ENCODE peak calls at places on chromosomes 4 and X, in ten cellular contexts. B is Caco-2, T is upper lobe of right lung, O is right lobe of liver, Z is MG63, C is small intestine, V is astrocyte of the spinal cord, W is coronary artery, H is uterus, S is kidney. I is an unnamed sample.

GRCh38 chr4:173214661-173215060 is 46.0 kb downstream of the GALNT7 start:
- DNase-seq in B (no peak), T (no peak), O (no peak), Z (peak), C (no peak), V (peak), W (no peak), H (no peak), S (no peak), I (no peak)

GRCh38 chrX:133440081-133440796 is 24.9 kb upstream of the GPC4 start:
- DNase-seq in B (no peak), T (no peak), O (no peak), Z (no peak), C (no peak), V (no peak), W (no peak), H (no peak), S (no peak), I (no peak)

GRCh38 chr4:27218013-27218412 is 357.4 kb downstream of the STIM2 start:
- DNase-seq in B (no peak), T (no peak), O (no peak), Z (no peak), C (no peak), V (no peak), W (no peak), H (no peak), S (no peak), I (no peak)

GRCh38 chrX:17563515-17563914 is 173.8 kb upstream of the SCML1 start:
- DNase-seq in B (no peak), T (no peak), O (no peak), Z (no peak), C (no peak), V (peak), W (no peak), H (no peak), S (no peak), I (no peak)

GRCh38 chr4:7422098-7422897 is 12.4 kb downstream of the PSAPL1 start:
- DNase-seq in B (peak), T (peak), O (peak), Z (no peak), C (no peak), V (no peak), W (peak), H (no peak), S (peak), I (no peak)

GRCh38 chr4:990746-991367 is 2.3 kb downstream of the SLC26A1 start:
- DNase-seq in B (no peak), T (no peak), O (no peak), Z (no peak), C (no peak), V (no peak), W (no peak), H (no peak), S (peak), I (no peak)

GRCh38 chr4:177419416-177419815 is 22.8 kb downstream of the AGA start:
- DNase-seq in B (no peak), T (no peak), O (no peak), Z (no peak), C (no peak), V (no peak), W (no peak), H (no peak), S (no peak), I (no peak)

GRCh38 chrX:13110427-13111324 is 66.3 kb upstream of the FAM9C start:
- DNase-seq in B (no peak), T (no peak), O (no peak), Z (peak), C (peak), V (peak), W (no peak), H (peak), S (peak), I (no peak)

GRCh38 chr4:39043058-39043696 is 11.0 kb upstream of the TMEM156 start:
- DNase-seq in B (peak), T (no peak), O (no peak), Z (peak), C (no peak), V (no peak), W (no peak), H (no peak), S (no peak), I (no peak)
- H3K4me3 ChIP-seq in B (peak), T (no peak), O (no peak), Z (peak), C (no peak), V (no peak), W (no peak), H (no peak), S (peak), I (no peak)

GRCh38 chr4:159229164-159229563 is 126.3 kb downstream of the RAPGEF2 start:
- DNase-seq in B (peak), T (no peak), O (no peak), Z (no peak), C (no peak), V (peak), W (no peak), H (no peak), S (no peak), I (no peak)
- H3K4me3 ChIP-seq in B (peak), T (no peak), O (no peak), Z (no peak), C (no peak), V (no peak), W (peak), H (no peak), S (peak), I (no peak)

GRCh38 chr4:165330071-165330470 is 2.6 kb downstream of the MSMO1 start:
- DNase-seq in B (no peak), T (no peak), O (no peak), Z (no peak), C (peak), V (no peak), W (no peak), H (no peak), S (no peak), I (no peak)

GRCh38 chr4:165330666-165331065 is 3.2 kb downstream of the MSMO1 start:
- DNase-seq in B (no peak), T (no peak), O (no peak), Z (no peak), C (no peak), V (no peak), W (no peak), H (no peak), S (no peak), I (no peak)

GRCh38 chr4:165331823-165332222 is 4.4 kb downstream of the MSMO1 start:
- DNase-seq in B (no peak), T (no peak), O (no peak), Z (no peak), C (no peak), V (peak), W (no peak), H (no peak), S (no peak), I (no peak)

GRCh38 chr4:165331316-165331715 is 3.8 kb downstream of the MSMO1 start:
- DNase-seq in B (no peak), T (no peak), O (no peak), Z (no peak), C (no peak), V (no peak), W (no peak), H (no peak), S (no peak), I (no peak)

GRCh38 chr4:165332502-165332901 is 5.0 kb downstream of the MSMO1 start:
- DNase-seq in B (no peak), T (no peak), O (no peak), Z (no peak), C (no peak), V (no peak), W (no peak), H (no peak), S (no peak), I (no peak)
- H3K4me3 ChIP-seq in B (no peak), T (peak), O (peak), Z (no peak), C (no peak), V (no peak), W (no peak), H (no peak), S (no peak), I (no peak)

DNA sequence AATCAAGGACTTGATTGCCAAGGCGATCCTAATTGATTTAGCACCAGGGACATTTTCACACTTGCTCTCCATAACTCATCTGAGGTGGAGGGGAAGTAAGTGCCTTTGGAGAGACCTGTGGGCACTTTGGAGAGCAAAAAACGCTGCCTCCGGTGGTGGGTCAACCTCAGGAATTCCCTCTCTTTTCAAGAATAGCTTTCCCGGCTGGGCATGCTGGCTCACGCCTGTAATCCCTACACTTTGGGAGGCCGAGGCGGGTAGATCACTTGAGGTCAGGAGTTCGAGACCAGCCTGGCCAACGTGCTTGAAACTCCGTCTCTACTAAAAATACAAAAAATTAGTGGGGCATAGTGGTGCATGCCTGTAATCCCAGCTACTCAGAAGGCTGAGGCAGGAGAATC is 49.2 kb downstream of the PRPS1 start:
- DNase-seq in B (peak), T (no peak), O (no peak), Z (no peak), C (no peak), V (peak), W (no peak), H (no peak), S (no peak), I (no peak)
- H3K4me3 ChIP-seq in B (peak), T (peak), O (no peak), Z (no peak), C (no peak), V (no peak), W (peak), H (no peak), S (peak), I (no peak)

DNA sequence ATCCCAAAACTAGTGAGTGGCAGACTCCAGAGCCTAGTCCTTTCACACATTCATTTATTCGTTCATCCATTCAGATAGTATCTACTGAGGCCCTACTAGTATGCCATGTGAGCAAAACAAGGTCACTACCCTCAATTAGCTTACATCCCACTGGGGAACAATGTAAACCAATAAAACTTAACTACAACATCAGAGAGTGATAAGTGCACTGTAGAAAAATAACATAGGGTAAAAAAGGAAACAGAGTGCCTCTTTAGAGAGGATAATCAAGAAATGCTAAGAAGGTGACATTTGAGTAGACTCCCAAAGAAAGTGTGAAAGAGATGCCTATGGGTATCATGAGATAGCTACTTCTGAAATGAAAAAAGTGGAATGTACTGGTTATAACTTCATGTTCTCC is 18.5 kb downstream of the PAPSS1 start:
- DNase-seq in B (no peak), T (no peak), O (no peak), Z (no peak), C (no peak), V (no peak), W (no peak), H (no peak), S (no peak), I (no peak)
- H3K4me3 ChIP-seq in B (no peak), T (no peak), O (no peak), Z (no peak), C (no peak), V (no peak), W (no peak), H (no peak), S (no peak), I (no peak)

I was measured in Jurkat, Clone E6-1.